ENCODE peak calls at places on chromosome 2, in seven cellular contexts. O is lower lobe of right lung, Y is HEK293T, I is breast epithelium, V is endothelial cell, J is NCI-H1105, T is caudate nucleus. Z is an unnamed sample.

GRCh38 chr2:36663851-36664715 is 32.4 kb upstream of the VIT start:
- DNase-seq in O (no peak), Y (peak; percentile 58), I (no peak), V (no peak), J (peak; percentile 21), T (no peak), Z (peak; percentile 30)

GRCh38 chr2:217289909-217290283 is 430.0 kb upstream of the TNP1 start:
- DNase-seq in O (no peak), Y (peak; percentile 50), I (no peak), V (no peak), J (no peak), T (no peak), Z (no peak)

GRCh38 chr2:186484062-186484735 is 1.9 kb upstream of the ZC3H15 start:
- DNase-seq in O (no peak), Y (no peak), I (no peak), V (no peak), J (no peak), T (no peak), Z (no peak)

GRCh38 chr2:174633621-174633927 is 36.0 kb upstream of the WIPF1 start:
- DNase-seq in O (no peak), Y (no peak), I (no peak), V (peak; percentile 25), J (no peak), T (no peak), Z (no peak)

GRCh38 chr2:151437630-151438029 is 27.9 kb downstream of the RIF1 start:
- DNase-seq in O (no peak), Y (peak; percentile 5), I (no peak), V (no peak), J (no peak), T (no peak), Z (peak; percentile 17)

GRCh38 chr2:96089356-96090180 is 26.8 kb downstream of the ADRA2B start:
- DNase-seq in O (peak; percentile 40), Y (no peak), I (peak; percentile 40), V (peak; percentile 2), J (no peak), T (no peak), Z (no peak)

GRCh38 chr2:125746321-125746983 is 909.5 kb upstream of the GYPC start:
- DNase-seq in O (no peak), Y (no peak), I (no peak), V (peak; percentile 35), J (no peak), T (no peak), Z (no peak)

GRCh38 chr2:170076189-170076588 is 101.8 kb upstream of the MYO3B start:
- DNase-seq in O (no peak), Y (no peak), I (no peak), V (no peak), J (no peak), T (no peak), Z (no peak)

GRCh38 chr2:149761611-149762010 is 174.0 kb upstream of the MMADHC start:
- DNase-seq in O (no peak), Y (no peak), I (no peak), V (no peak), J (no peak), T (no peak), Z (no peak)

GRCh38 chr2:119222863-119223520 is 642 bp upstream of the STEAP3 start:
- DNase-seq in O (no peak), Y (no peak), I (no peak), V (no peak), J (no peak), T (no peak), Z (no peak)

GRCh38 chr2:64876137-64876647 is 113.0 kb upstream of the SLC1A4 start:
- DNase-seq in O (no peak), Y (no peak), I (no peak), V (peak; percentile 49), J (no peak), T (peak; percentile 29), Z (no peak)

GRCh38 chr2:166773268-166773949 is 114.9 kb upstream of the XIRP2 start:
- DNase-seq in O (no peak), Y (no peak), I (no peak), V (no peak), J (no peak), T (no peak), Z (no peak)

GRCh38 chr2:190904644-190905043 is 24.0 kb downstream of the GLS start:
- DNase-seq in O (no peak), Y (no peak), I (no peak), V (no peak), J (no peak), T (no peak), Z (no peak)

GRCh38 chr2:152525277-152525838 is 190.4 kb downstream of the FMNL2 start:
- DNase-seq in O (no peak), Y (no peak), I (no peak), V (no peak), J (no peak), T (no peak), Z (no peak)

GRCh38 chr2:208250401-208250800 is 4.5 kb downstream of the IDH1 start:
- DNase-seq in O (no peak), Y (no peak), I (no peak), V (no peak), J (no peak), T (no peak), Z (no peak)

GRCh38 chr2:36322108-36322507 is 33.5 kb upstream of the CRIM1 start:
- DNase-seq in O (no peak), Y (peak; percentile 21), I (no peak), V (peak; percentile 15), J (no peak), T (no peak), Z (no peak)

GRCh38 chr2:181656450-181657261 is at the start of gene CERKL:
- DNase-seq in O (peak; percentile 69), Y (peak; percentile 69), I (no peak), V (peak; percentile 43), J (no peak), T (no peak), Z (no peak)

GRCh38 chr2:147739531-147739930 is 105.3 kb upstream of the ACVR2A start:
- DNase-seq in O (no peak), Y (no peak), I (no peak), V (no peak), J (no peak), T (no peak), Z (no peak)

GRCh38 chr2:165952600-165953210 is 871 bp downstream of the TTC21B start:
- DNase-seq in O (no peak), Y (no peak), I (no peak), V (no peak), J (no peak), T (no peak), Z (no peak)

Z was measured in central memory CD4-positive, alpha-beta T cell.